ENCODE peak calls at places on chromosomes 11 and 22, in seven cellular contexts. L, R, M, B, U, Q and K are unnamed samples.

GRCh38 chr11:72307439-72307838 is 63.5 kb upstream of the PHOX2A start:
- DNase-seq in L (no peak), R (no peak), M (no peak), B (no peak), U (no peak), Q (no peak), K (no peak)

GRCh38 chr11:73747762-73748161 is 13.1 kb downstream of the RAB6A start:
- DNase-seq in L (no peak), R (no peak), M (no peak), B (no peak), U (no peak), Q (no peak), K (no peak)

GRCh38 chr22:44505796-44506354 is 7.8 kb upstream of the RTL6 start:
- DNase-seq in L (peak), R (no peak), M (no peak), B (no peak), U (no peak), Q (no peak), K (no peak)

GRCh38 chr11:625636-626319 is 1.0 kb upstream of the CDHR5 start:
- DNase-seq in L (no peak), R (no peak), M (no peak), B (no peak), U (no peak), Q (no peak), K (no peak)

GRCh38 chr11:63858628-63859550 is 20.0 kb downstream of the MARK2 start:
- DNase-seq in L (no peak), R (no peak), M (no peak), B (no peak), U (no peak), Q (no peak), K (peak)

GRCh38 chr11:11243790-11244469 is 109.1 kb downstream of the CSNK2A3 start:
- DNase-seq in L (no peak), R (no peak), M (no peak), B (peak), U (no peak), Q (peak), K (peak)

GRCh38 chr11:72732329-72732728 is 19.9 kb downstream of the ARAP1 start:
- DNase-seq in L (no peak), R (no peak), M (no peak), B (no peak), U (no peak), Q (no peak), K (peak)

GRCh38 chr11:2383823-2384722 is 7.0 kb downstream of the CD81 start:
- DNase-seq in L (no peak), R (no peak), M (no peak), B (peak), U (no peak), Q (peak), K (no peak)

GRCh38 chr11:11810764-11811726 is 30.7 kb upstream of the USP47 start:
- DNase-seq in L (no peak), R (no peak), M (no peak), B (no peak), U (no peak), Q (no peak), K (no peak)

GRCh38 chr11:68262544-68262827 is 9.3 kb downstream of the C11orf24 start:
- DNase-seq in L (no peak), R (no peak), M (no peak), B (no peak), U (no peak), Q (no peak), K (no peak)